ENCODE peak calls at places on chromosomes 4 and X, in four cellular contexts. B, L, C and Y are unnamed samples.

GRCh38 chr4:5758741-5759140 is 47.7 kb downstream of the EVC start:
- DNase-seq in C (no peak), L (no peak), B (no peak), Y (no peak)

GRCh38 chrX:53155512-53156206 is 61.7 kb downstream of the KANTR start:
- DNase-seq in C (no peak), L (no peak), B (no peak), Y (no peak)

GRCh38 chr4:2819244-2820215 is 24.1 kb upstream of the ADD1 start:
- DNase-seq in B (no peak), C (no peak), L (no peak), Y (no peak)

GRCh38 chr4:168486961-168487820 is 6.9 kb upstream of the DDX60L start:
- DNase-seq in C (no peak), L (no peak), B (no peak), Y (no peak)

GRCh38 chrX:49064735-49065134 is 5.9 kb downstream of the CCDC120 start:
- DNase-seq in B (no peak), C (no peak), L (no peak), Y (no peak)

GRCh38 chr4:147360301-147360700 is 120.6 kb upstream of the EDNRA start:
- DNase-seq in C (no peak), L (no peak), B (no peak), Y (no peak)

GRCh38 chr4:122588453-122589238 is 32.2 kb downstream of the IL21 start:
- DNase-seq in C (no peak), L (no peak), B (no peak), Y (no peak)

GRCh38 chr4:61462451-61463326 is 262.6 kb downstream of the ADGRL3 start:
- DNase-seq in C (no peak), L (no peak), B (no peak), Y (peak)

GRCh38 chr4:90002406-90003040 is 107.9 kb downstream of the MMRN1 start:
- DNase-seq in B (no peak), L (no peak), C (no peak), Y (peak)

GRCh38 chr4:107837298-107837697 is 12.6 kb downstream of the SGMS2 start:
- DNase-seq in B (no peak), L (no peak), C (no peak), Y (no peak)

GRCh38 chrX:68931345-68931744 is 102.5 kb downstream of the EFNB1 start:
- DNase-seq in C (no peak), L (no peak), B (no peak), Y (no peak)

GRCh38 chr4:98643760-98644159 is 14.7 kb downstream of the TSPAN5 start:
- DNase-seq in C (no peak), B (no peak), L (no peak), Y (no peak)

GRCh38 chr4:172104534-172104933 is 291.3 kb downstream of the GALNTL6 start:
- DNase-seq in C (no peak), B (no peak), L (no peak), Y (no peak)

GRCh38 chrX:77014655-77015377 is 432.4 kb upstream of the FGF16 start:
- DNase-seq in L (peak), B (no peak), C (peak), Y (peak)